ENCODE peak calls at places on chromosomes 3 and 15, in four cellular contexts. One of them, this sample, is unnamed.

GRCh38 chr3:187788984-187789857 is 44.0 kb upstream of the BCL6 start:
- DNase-seq in GM23248: no peak
- DNase-seq in CD8-positive, alpha-beta T cell: no peak
- DNase-seq in body of pancreas: no peak
- DNase-seq in this sample: peak; percentile 14

GRCh38 chr3:120420855-120421570 is 29.8 kb downstream of the FSTL1 start:
- DNase-seq in body of pancreas: no peak
- DNase-seq in CD8-positive, alpha-beta T cell: no peak
- DNase-seq in GM23248: peak; percentile 78
- DNase-seq in this sample: no peak

GRCh38 chr15:33298631-33299030 is 12.1 kb upstream of the RYR3 start:
- DNase-seq in CD8-positive, alpha-beta T cell: no peak
- DNase-seq in body of pancreas: no peak
- DNase-seq in GM23248: no peak
- DNase-seq in this sample: no peak

GRCh38 chr3:71831599-71831998 is 46.7 kb upstream of the PROK2 start:
- DNase-seq in GM23248: no peak
- DNase-seq in body of pancreas: no peak
- DNase-seq in CD8-positive, alpha-beta T cell: no peak
- DNase-seq in this sample: no peak

GRCh38 chr3:153967260-153967659 is 153.9 kb upstream of the ARHGEF26 start:
- DNase-seq in body of pancreas: no peak
- DNase-seq in CD8-positive, alpha-beta T cell: no peak
- DNase-seq in GM23248: no peak
- DNase-seq in this sample: no peak

GRCh38 chr3:59839810-59840515 is 790.1 kb upstream of the CFAP20DC start:
- DNase-seq in CD8-positive, alpha-beta T cell: no peak
- DNase-seq in GM23248: no peak
- DNase-seq in body of pancreas: no peak
- DNase-seq in this sample: no peak

GRCh38 chr3:152402698-152403456 is 134.1 kb downstream of the MBNL1 start:
- DNase-seq in GM23248: no peak
- DNase-seq in body of pancreas: no peak
- DNase-seq in CD8-positive, alpha-beta T cell: no peak
- DNase-seq in this sample: no peak

GRCh38 chr15:55914446-55914845 is 79.0 kb downstream of the NEDD4 start:
- DNase-seq in GM23248: peak; percentile 39
- DNase-seq in body of pancreas: no peak
- DNase-seq in CD8-positive, alpha-beta T cell: no peak
- DNase-seq in this sample: no peak

GRCh38 chr3:87120850-87121249 is 106.3 kb upstream of the CHMP2B start:
- DNase-seq in CD8-positive, alpha-beta T cell: no peak
- DNase-seq in GM23248: no peak
- DNase-seq in body of pancreas: no peak
- DNase-seq in this sample: no peak

DNA sequence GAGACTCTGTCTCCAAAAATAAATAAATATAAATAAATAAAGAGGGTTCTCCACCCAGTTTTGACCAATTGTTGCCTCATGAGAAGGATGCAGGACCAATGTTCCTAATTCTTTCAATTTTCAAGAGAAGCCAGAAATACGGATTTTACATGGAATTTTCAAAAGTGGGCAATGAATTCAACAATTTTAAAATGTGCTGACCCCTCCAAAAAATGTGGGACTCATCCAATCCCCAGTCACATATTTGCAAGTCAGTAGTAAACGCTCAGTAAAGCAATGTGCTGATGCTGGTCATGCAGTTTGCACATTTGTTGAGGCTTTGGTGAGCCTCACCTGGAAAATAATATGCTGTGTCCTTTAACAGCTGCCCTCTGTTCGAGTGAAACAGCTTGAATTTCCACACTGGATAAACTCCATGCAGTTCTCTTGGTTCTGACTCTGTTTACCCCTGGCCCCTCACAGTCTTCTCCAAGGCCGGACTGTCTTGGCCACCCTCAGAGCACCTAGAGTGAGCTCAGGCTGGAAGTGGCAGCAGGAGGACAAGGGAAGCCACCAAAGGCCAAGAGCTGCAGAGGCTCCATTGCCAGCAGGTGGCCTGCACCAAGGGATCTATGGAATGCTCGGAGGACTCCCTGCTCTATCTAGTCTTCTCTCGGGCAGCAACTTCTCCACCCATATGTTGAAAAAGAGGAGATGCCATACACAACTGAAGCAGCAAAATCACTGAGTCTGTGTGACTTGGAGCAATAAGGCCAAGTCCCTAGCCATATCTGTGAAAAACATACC is 246.8 kb downstream of the UACA start:
- DNase-seq in CD8-positive, alpha-beta T cell: no peak
- DNase-seq in GM23248: no peak
- DNase-seq in body of pancreas: no peak
- DNase-seq in this sample: no peak
- H3K4me3 ChIP-seq in CD8-positive, alpha-beta T cell: no peak overlapping the region
- H3K4me3 ChIP-seq in GM23248: no peak overlapping the region
- H3K4me3 ChIP-seq in body of pancreas: no peak overlapping the region
- H3K4me3 ChIP-seq in this sample: no peak overlapping the region

DNA sequence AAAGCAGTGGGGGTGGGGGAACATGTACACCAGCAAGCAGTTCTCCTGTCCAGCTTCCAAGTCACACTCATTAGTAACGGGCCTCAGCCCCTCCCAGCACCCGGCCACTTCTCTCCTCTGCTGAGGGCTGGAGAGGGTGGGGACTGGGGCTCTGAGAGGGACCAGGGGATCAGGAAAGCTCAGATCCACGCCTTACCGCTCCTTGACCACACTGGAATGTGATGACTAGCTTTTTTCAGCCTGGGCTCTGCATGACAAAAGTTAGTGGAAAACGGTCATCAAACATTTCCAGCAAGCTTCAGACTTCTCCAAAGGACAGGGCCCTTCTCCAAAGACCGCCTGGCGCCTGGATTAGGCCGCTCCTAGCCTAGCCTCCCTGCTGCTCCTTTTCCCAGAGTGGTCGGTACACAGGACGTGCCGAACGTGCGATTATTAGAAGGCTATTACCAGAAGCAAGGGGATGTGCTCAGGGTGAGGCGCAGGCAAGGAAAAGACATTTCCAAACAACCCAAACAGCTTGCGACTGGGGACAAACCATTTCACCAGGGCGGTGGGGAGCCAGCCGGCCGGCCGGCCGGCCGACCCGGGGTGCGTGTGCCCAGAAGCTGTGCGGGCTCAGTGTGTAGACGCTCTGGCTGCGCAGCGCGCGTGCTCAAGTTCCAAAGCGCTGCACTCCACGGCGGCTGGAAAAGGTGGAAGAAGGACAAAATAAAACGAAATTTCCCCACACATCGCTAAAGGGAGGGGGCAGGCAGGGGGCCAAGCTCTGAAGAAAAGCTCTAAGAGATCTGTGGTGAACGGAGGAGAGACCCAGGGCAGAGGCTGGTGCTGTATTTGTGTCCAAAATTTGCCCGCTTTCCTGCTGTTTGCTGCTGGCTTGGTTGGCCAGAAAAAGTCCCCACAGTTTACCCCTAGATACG is 51.0 kb upstream of the SSR3 start:
- DNase-seq in CD8-positive, alpha-beta T cell: no peak
- DNase-seq in GM23248: peak; percentile 91
- DNase-seq in body of pancreas: peak; percentile 31
- DNase-seq in this sample: peak; percentile 51
- H3K27ac ChIP-seq in CD8-positive, alpha-beta T cell: no peak overlapping the region
- H3K27ac ChIP-seq in GM23248: peak overlapping the region; percentile 97
- H3K27ac ChIP-seq in body of pancreas: peak overlapping the region; percentile 62
- H3K27ac ChIP-seq in this sample: peak overlapping the region; percentile 60

DNA sequence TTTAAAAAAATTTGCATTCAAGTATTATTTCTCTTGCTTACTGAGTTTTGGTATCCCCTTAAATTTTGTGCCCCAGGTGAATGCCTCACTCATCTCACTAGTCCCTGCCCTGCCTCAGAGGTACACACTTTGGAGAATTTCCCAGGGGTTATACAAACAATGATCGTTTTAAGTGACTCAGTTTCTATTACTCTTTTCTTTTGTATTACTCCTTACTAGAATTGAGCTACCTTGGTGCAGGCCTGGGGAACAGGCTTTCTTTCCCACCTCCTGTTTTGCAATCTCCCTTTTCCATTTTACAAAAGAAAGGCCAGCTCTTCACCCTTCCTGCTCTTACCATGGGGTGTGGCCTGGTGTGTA is 12.0 kb downstream of the CLEC3B start:
- DNase-seq in body of pancreas: no peak
- DNase-seq in CD8-positive, alpha-beta T cell: no peak
- DNase-seq in GM23248: no peak
- DNase-seq in this sample: no peak
- H3K4me1 ChIP-seq in body of pancreas: peaks cover 8% of the 10 kb centered on the region
- H3K4me1 ChIP-seq in CD8-positive, alpha-beta T cell: peaks cover 17% of the 10 kb centered on the region
- H3K4me1 ChIP-seq in GM23248: peaks cover 8% of the 10 kb centered on the region
- H3K4me1 ChIP-seq in this sample: peaks cover 4% of the 10 kb centered on the region

GRCh38 chr3:9248232-9249191 is 934 bp downstream of the SRGAP3 start:
- DNase-seq in GM23248: peak; percentile 36
- DNase-seq in CD8-positive, alpha-beta T cell: peak; percentile 3
- DNase-seq in body of pancreas: no peak
- DNase-seq in this sample: peak; percentile 27

GRCh38 chr3:9246196-9246595 is 3.2 kb downstream of the SRGAP3 start:
- DNase-seq in GM23248: no peak
- DNase-seq in body of pancreas: no peak
- DNase-seq in CD8-positive, alpha-beta T cell: no peak
- DNase-seq in this sample: no peak

GRCh38 chr3:9250236-9250635 is 790 bp upstream of the SRGAP3 start:
- DNase-seq in CD8-positive, alpha-beta T cell: no peak
- DNase-seq in body of pancreas: no peak
- DNase-seq in GM23248: peak; percentile 5
- DNase-seq in this sample: no peak

GRCh38 chr3:9249273-9250192 is at the start of gene SRGAP3:
- DNase-seq in GM23248: peak; percentile 95
- DNase-seq in CD8-positive, alpha-beta T cell: peak; percentile 65
- DNase-seq in body of pancreas: peak; percentile 86
- DNase-seq in this sample: peak; percentile 94

DNA sequence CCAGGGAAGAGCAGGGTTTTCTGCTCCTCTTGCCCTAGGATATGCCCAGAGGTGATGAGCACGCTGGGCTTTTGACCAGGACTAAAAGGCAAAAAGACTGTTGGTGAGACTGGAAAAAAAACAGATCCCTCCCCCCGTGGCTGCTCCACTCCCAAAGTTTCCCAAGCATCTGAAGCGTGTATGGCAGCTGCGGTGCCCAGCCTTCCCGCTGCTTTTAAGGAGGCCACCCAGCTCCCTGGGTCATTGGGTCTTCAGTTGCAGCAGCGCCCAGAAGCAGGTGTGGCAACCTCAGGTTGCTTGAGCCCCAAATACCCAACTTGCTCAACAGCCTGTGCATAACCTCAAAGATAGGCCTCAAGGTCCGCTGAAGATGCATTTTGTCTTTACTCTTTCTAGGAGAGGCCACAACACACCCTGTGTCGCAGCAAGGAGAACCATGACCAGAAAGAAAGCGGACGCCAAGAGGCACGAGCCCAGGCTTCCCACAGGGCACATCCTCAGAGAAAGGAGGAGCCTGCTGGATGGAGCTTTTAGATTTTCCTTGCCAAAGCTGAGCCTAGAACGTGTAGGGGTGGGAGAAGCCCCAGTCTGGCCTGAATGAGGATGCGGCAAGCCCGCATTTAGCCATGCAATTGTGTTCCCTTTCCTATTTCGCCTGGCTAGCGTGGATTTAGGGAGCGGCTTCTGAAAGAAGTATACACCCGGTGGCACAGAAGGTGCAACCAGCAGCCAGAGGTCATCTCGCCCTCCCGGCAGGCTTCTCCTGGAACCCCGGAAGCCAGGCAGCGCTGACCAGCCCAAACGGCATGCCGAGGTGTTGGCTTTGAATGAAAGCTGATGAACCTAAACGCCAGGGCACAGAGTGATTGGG is 1.9 kb downstream of the SRGAP3 start:
- DNase-seq in GM23248: peak; percentile 26
- DNase-seq in body of pancreas: no peak
- DNase-seq in CD8-positive, alpha-beta T cell: no peak
- DNase-seq in this sample: peak; percentile 6
- H3K4me3 ChIP-seq in GM23248: peak overlapping the region; percentile 74
- H3K4me3 ChIP-seq in body of pancreas: no peak overlapping the region
- H3K4me3 ChIP-seq in CD8-positive, alpha-beta T cell: no peak overlapping the region
- H3K4me3 ChIP-seq in this sample: no peak overlapping the region

This sample was measured in small intestine.